ENCODE peak calls at places on chromosome 9, in four cellular contexts. C, T, L and G are unnamed samples.

GRCh38 chr9:129007035-129007765 is 20.9 kb downstream of the SH3GLB2 start:
- DNase-seq in C (no peak), L (no peak), T (no peak), G (no peak)

GRCh38 chr9:136525207-136525606 is 20.6 kb downstream of the NOTCH1 start:
- DNase-seq in C (no peak), T (no peak), L (no peak), G (no peak)

GRCh38 chr9:90095682-90096081 is 490.9 kb downstream of the GADD45G start:
- DNase-seq in L (no peak), C (no peak), T (no peak), G (no peak)

GRCh38 chr9:22119537-22120167 is 110.5 kb upstream of the CDKN2B start:
- DNase-seq in L (no peak), C (no peak), T (peak; percentile 63), G (peak; percentile 50)

GRCh38 chr9:95004452-95005275 is 278.2 kb downstream of the AOPEP start:
- DNase-seq in L (no peak), T (peak; percentile 29), C (no peak), G (no peak)

GRCh38 chr9:28927711-28928110 is 1354.4 kb upstream of the C9orf72 start:
- DNase-seq in L (no peak), C (no peak), T (peak; percentile 65), G (no peak)

GRCh38 chr9:89723696-89724095 is 118.9 kb downstream of the GADD45G start:
- DNase-seq in L (no peak), C (no peak), T (no peak), G (no peak)

GRCh38 chr9:133054966-133055365 is 6.8 kb upstream of the CEL start:
- DNase-seq in T (no peak), L (no peak), C (no peak), G (peak; percentile 40)

GRCh38 chr9:126506361-126507317 is 107.1 kb upstream of the LMX1B start:
- DNase-seq in L (no peak), T (no peak), C (no peak), G (no peak)

GRCh38 chr9:101381118-101381517 is 3.7 kb downstream of the BAAT start:
- DNase-seq in L (no peak), T (no peak), C (no peak), G (no peak)

GRCh38 chr9:130806388-130806716 is 28.7 kb upstream of the ABL1 start:
- DNase-seq in L (no peak), T (no peak), C (no peak), G (no peak)

GRCh38 chr9:6305954-6306563 is 22.1 kb upstream of the TPD52L3 start:
- DNase-seq in T (peak; percentile 45), L (no peak), C (no peak), G (peak; percentile 50)

GRCh38 chr9:137825324-137825991 is 52.1 kb upstream of the CACNA1B start:
- DNase-seq in L (no peak), C (no peak), T (no peak), G (no peak)

GRCh38 chr9:135815433-135816178 is 91.7 kb downstream of the CAMSAP1 start:
- DNase-seq in T (no peak), C (no peak), L (no peak), G (no peak)

GRCh38 chr9:122835313-122835731 is 6.9 kb upstream of the PDCL start:
- DNase-seq in T (peak; percentile 59), C (peak; percentile 40), L (no peak), G (no peak)

GRCh38 chr9:130451509-130452388 is 7.0 kb downstream of the ASS1 start:
- DNase-seq in L (no peak), T (peak; percentile 80), C (peak; percentile 74), G (peak; percentile 95)

GRCh38 chr9:130666393-130667116 is 2.2 kb downstream of the PRDM12 start:
- DNase-seq in T (no peak), L (no peak), C (peak; percentile 44), G (no peak)

GRCh38 chr9:105835721-105836120 is 141.4 kb downstream of the TMEM38B start:
- DNase-seq in C (no peak), L (no peak), T (peak; percentile 14), G (peak; percentile 5)

GRCh38 chr9:111891910-111892499 is 4.6 kb upstream of the UGCG start:
- DNase-seq in L (no peak), C (no peak), T (peak; percentile 42), G (no peak)

GRCh38 chr9:14530301-14530700 is 162.9 kb downstream of the ZDHHC21 start:
- DNase-seq in L (no peak), T (no peak), C (no peak), G (no peak)

GRCh38 chr9:133711428-133712220 is 26.5 kb downstream of the SARDH start:
- DNase-seq in L (no peak), C (no peak), T (no peak), G (peak; percentile 85)

GRCh38 chr9:129548571-129549135 is 72.2 kb downstream of the C9orf50 start:
- DNase-seq in L (no peak), T (no peak), C (no peak), G (no peak)

GRCh38 chr9:97689401-97689800 is 7.7 kb downstream of the XPA start:
- DNase-seq in L (no peak), C (no peak), T (no peak), G (peak; percentile 17)

GRCh38 chr9:27732494-27732893 is 159.2 kb upstream of the C9orf72 start:
- DNase-seq in T (no peak), L (no peak), C (no peak), G (no peak)

GRCh38 chr9:131968632-131969031 is 111.0 kb downstream of the MED27 start:
- DNase-seq in T (no peak), C (no peak), L (no peak), G (no peak)

GRCh38 chr9:122347348-122348287 is 23.2 kb upstream of the PTGS1 start:
- DNase-seq in T (peak; percentile 60), C (no peak), L (no peak), G (no peak)

GRCh38 chr9:137987244-137988030 is 109.9 kb downstream of the CACNA1B start:
- DNase-seq in L (no peak), C (no peak), T (peak; percentile 16), G (no peak)

GRCh38 chr9:95425910-95426551 is 90.7 kb downstream of the PTCH1 start:
- DNase-seq in C (no peak), T (no peak), L (no peak), G (peak; percentile 74)

GRCh38 chr9:22097712-22098111 is 88.6 kb upstream of the CDKN2B start:
- DNase-seq in L (no peak), T (peak; percentile 77), C (no peak), G (peak; percentile 88)

GRCh38 chr9:22357016-22357415 is 89.6 kb upstream of the DMRTA1 start:
- DNase-seq in C (no peak), L (no peak), T (no peak), G (no peak)

GRCh38 chr9:2159521-2160417 is 144.6 kb downstream of the SMARCA2 start:
- DNase-seq in L (no peak), T (peak; percentile 67), C (no peak), G (peak; percentile 23)

DNA sequence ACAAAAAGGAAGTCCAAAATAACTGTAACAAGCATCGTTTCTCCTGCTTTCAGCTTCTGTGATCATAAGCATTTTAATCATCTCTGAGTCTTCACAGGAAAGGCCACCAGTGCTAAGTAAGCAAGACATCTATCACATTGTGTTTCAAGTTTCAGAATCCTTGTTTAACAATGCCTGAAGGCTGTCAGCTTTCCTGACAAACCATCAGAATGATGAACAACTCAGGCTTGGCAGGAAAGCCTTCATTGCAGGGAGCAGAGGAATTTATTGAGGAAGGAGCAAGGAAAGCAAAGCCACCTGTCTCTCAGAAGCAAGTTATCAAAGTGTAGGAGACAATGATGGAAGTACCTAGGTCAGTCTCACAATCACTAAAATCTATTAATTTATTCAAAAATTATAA is 143.5 kb upstream of the DAPK1 start:
- DNase-seq in L (no peak), C (no peak), T (no peak), G (no peak)
- H3K56ac ChIP-seq in L (no peak overlapping the region), C (no peak overlapping the region), T (no peak overlapping the region), G (no peak overlapping the region)

DNA sequence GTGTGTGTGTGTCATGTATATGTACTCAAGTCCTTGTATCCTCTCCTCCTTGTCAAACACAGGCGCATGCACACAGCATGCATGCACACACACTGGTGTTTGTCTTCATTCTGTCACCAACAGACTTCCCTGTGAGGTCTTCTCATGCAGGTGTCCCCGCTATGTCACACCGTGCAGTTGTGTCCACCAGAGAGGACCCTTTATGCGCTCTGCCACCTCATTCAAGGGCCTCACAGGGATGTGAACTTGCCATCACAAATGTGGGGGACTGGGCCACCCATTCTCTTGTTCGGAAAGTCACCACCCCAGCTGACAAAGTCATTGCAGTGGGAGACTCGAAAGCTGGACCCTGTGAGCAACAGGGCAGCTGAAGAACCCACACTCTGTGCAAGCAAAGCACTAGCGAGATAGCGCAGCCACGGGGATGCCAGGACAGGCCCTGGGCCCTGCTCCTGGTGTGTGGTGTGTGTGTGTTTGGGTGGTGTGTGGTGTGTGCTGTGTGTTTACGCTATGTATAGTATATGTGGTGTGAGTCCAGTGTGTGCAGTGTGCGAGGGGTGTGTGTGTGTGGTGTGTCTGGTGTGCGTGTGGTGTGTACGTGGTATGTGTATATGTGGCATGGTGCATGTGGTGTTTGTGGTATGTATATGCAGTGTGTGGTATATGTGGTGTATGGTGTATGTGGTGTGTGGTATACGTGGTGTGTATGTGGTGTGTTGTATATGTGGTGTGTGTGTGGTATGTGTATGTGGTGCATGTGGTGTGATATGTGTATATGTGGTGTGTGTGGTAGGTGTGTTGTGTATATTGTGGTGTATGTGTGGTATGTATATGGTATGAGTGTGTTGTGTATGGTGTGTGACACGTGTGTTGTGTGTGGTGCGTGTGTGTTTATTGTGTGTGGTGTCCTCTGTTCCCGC is 30.9 kb upstream of the NXNL2 start:
- DNase-seq in C (no peak), T (no peak), L (no peak), G (no peak)
- H3K56ac ChIP-seq in C (no peak overlapping the region), T (no peak overlapping the region), L (peak overlapping the region; percentile 73), G (no peak overlapping the region)

GRCh38 chr9:36862206-36863145 is 171.6 kb downstream of the PAX5 start:
- DNase-seq in C (peak; percentile 77), L (no peak), T (peak; percentile 65), G (peak; percentile 35)

GRCh38 chr9:36858805-36859375 is 175.2 kb downstream of the PAX5 start:
- DNase-seq in C (no peak), T (no peak), L (no peak), G (no peak)

GRCh38 chr9:36864491-36865410 is 169.3 kb downstream of the PAX5 start:
- DNase-seq in C (peak; percentile 71), L (no peak), T (peak; percentile 16), G (no peak)

GRCh38 chr9:36865731-36866635 is 168.1 kb downstream of the PAX5 start:
- DNase-seq in T (no peak), C (no peak), L (no peak), G (no peak)

DNA sequence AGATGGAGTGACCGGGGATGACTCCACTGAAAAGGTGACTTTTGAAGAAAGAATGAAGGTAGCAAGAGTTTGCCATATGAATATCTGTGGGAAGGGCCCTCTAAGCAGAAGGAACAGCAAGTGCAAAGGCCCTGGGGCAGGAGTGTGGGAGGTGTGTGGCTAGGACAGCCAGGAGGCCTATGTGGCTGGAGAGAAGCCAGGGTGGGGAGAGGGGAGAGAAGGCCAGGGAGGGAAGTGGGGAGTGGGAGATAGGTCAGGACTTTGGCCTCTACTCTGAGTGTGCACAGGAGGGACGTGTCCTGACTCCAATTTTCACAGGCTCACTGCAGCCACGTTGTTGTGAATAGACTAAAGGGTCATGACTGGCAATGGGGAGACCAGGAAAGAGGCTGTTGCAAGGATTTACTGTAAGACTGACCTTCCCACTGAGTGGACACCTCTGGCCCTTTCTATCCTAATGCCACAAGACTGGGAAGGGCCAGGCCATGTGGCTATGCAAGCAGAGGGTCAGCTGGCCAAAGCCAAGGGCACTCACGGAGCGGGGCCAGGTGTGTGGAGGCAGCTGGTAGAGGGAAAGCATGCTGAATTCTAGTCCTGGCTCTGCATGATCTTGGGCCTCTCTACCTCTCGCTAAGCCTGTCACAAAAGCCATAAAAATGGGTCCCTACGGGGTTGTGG is 172.4 kb downstream of the PAX5 start:
- DNase-seq in L (no peak), T (no peak), C (no peak), G (no peak)
- H3K56ac ChIP-seq in L (no peak overlapping the region), T (no peak overlapping the region), C (no peak overlapping the region), G (no peak overlapping the region)

GRCh38 chr9:70673844-70674243 is 259.4 kb upstream of the KLF9 start:
- DNase-seq in C (no peak), T (no peak), L (no peak), G (no peak)
- H3K56ac ChIP-seq in C (no peak overlapping the region), T (no peak overlapping the region), L (no peak overlapping the region), G (no peak overlapping the region)